ENCODE peak calls at places on chromosomes 5 and 9, in four cellular contexts. O is H1, Q is K562, U is HepG2. Z is an unnamed sample. For H3K4me1, the result is how much of the 10 kb centered on the place peaks cover.

GRCh38 chr5:80186634-80187033 is 69.2 kb downstream of the SERINC5 start:
- DNase-seq in O (no peak), Q (peak), U (no peak), Z (no peak)

GRCh38 chr5:89417990-89418820 is 535.2 kb upstream of the MEF2C start:
- DNase-seq in O (no peak), Q (peak), U (no peak), Z (no peak)

GRCh38 chr9:113588242-113588810 is 124.8 kb downstream of the RGS3 start:
- DNase-seq in O (no peak), Q (no peak), U (no peak), Z (no peak)

GRCh38 chr9:37971691-37972090 is 67.8 kb upstream of the SLC25A51 start:
- DNase-seq in O (no peak), Q (no peak), U (no peak), Z (no peak)

GRCh38 chr5:164370841-164371240 is 865.4 kb downstream of the MAT2B start:
- DNase-seq in O (no peak), Q (no peak), U (no peak), Z (no peak)

GRCh38 chr9:104074876-104075275 is 19.2 kb upstream of the SMC2 start:
- DNase-seq in O (no peak), Q (no peak), U (peak), Z (peak)

GRCh38 chr5:148697821-148698196 is 43.5 kb upstream of the HTR4 start:
- DNase-seq in O (no peak), Q (no peak), U (no peak), Z (no peak)

GRCh38 chr5:144307726-144308125 is 137.1 kb downstream of the KCTD16 start:
- DNase-seq in O (no peak), Q (no peak), U (no peak), Z (no peak)

GRCh38 chr5:1012316-1012841 is 3.8 kb downstream of the NKD2 start:
- DNase-seq in O (no peak), Q (no peak), U (no peak), Z (no peak)

GRCh38 chr9:103991698-103992097 is 102.4 kb upstream of the SMC2 start:
- DNase-seq in O (no peak), Q (no peak), U (no peak), Z (no peak)

GRCh38 chr5:112417931-112418358 is 1.1 kb downstream of the EPB41L4A start:
- DNase-seq in O (no peak), Q (peak), U (no peak), Z (no peak)

GRCh38 chr9:130405657-130406257 is 39.0 kb upstream of the ASS1 start:
- DNase-seq in O (no peak), Q (no peak), U (no peak), Z (no peak)

GRCh38 chr5:149730620-149731331 is 666 bp downstream of the PPARGC1B start:
- DNase-seq in O (no peak), Q (peak), U (no peak), Z (peak)

GRCh38 chr5:80466669-80467485 is 21.0 kb upstream of the FAM151B start:
- DNase-seq in O (no peak), Q (no peak), U (peak), Z (peak)

GRCh38 chr9:78239506-78239905 is 3.6 kb downstream of the CEP78 start:
- DNase-seq in O (no peak), Q (peak), U (peak), Z (peak)

GRCh38 chr5:165616550-165617430 is 2111.4 kb downstream of the MAT2B start:
- DNase-seq in O (no peak), Q (no peak), U (no peak), Z (no peak)

GRCh38 chr5:39523821-39524220 is 99.0 kb upstream of the DAB2 start:
- DNase-seq in O (no peak), Q (no peak), U (no peak), Z (no peak)

DNA sequence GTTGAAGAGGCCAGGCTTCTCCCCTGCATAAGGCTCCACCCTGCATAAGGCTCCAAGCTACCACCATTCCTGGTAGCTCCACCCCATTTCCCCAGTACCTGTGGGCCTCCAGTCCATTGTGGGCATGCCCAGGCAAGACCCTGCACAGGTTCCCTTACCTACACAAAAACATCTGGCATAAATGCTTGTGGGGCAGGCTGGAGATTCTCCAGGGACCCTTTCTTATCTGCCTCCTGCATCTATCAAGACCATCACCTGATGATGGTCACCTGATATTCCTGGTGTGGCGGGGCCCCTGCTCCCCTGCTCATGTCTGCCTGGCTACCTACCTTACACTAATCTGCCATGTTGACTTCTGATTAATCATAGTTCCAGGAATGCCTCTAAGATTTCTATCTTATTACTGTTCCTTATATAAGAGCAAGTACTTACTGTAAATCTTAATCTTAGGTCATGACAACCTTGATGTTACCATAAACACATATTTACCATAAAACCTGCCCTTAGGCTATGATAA is 41.0 kb downstream of the FGD3 start:
- DNase-seq in O (no peak), Q (no peak), U (no peak), Z (no peak)
- TF ChIP-seq RNF2 in O (no peak), Q (no peak), U (no peak), Z (no peak)

GRCh38 chr5:38051711-38052508 is 206.4 kb upstream of the EGFLAM start:
- DNase-seq in O (no peak), Q (no peak), U (no peak), Z (no peak)
- H3K4me1 ChIP-seq in O (under half), Q (under half), U (under half), Z (under half)

DNA sequence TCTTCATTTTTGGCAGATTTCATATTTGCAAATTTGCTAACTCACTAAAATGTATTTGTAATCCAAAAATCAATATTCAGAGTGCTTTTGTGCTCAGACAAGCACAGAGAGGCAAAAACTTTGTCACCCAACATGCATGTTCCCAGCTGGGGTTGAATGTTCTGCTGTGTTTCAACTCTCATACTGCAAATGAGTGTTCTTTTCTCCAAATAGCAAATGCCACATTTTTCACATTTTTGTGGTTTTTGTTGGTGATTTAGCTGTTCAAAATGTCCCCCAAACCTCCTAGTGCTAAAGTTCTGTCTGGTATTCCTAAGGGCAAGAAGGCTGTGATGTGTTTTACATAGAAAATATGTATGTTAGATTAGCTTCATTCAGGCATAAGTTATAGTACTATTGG is 87.3 kb upstream of the PCSK5 start:
- DNase-seq in O (no peak), Q (no peak), U (no peak), Z (no peak)
- TF ChIP-seq RFX5 in O (no peak), Q (no peak), U (no peak), Z (no peak)

GRCh38 chr5:75450069-75450468 is 61.4 kb downstream of the CERT1 start:
- DNase-seq in O (no peak), Q (no peak), U (no peak), Z (no peak)

GRCh38 chr5:75441560-75441959 is 69.9 kb downstream of the CERT1 start:
- DNase-seq in O (no peak), Q (no peak), U (no peak), Z (no peak)

GRCh38 chr5:75446068-75446467 is 65.4 kb downstream of the CERT1 start:
- DNase-seq in O (no peak), Q (no peak), U (no peak), Z (no peak)
- TF ChIP-seq RNF2 in O (no peak), Q (no peak), U (no peak), Z (no peak)

GRCh38 chr5:10628601-10629000 is 64.7 kb downstream of the ANKRD33B start:
- DNase-seq in O (no peak), Q (no peak), U (no peak), Z (no peak)
- H3K4me1 ChIP-seq in O (under half), Q (under half), U (under half), Z (under half)

DNA sequence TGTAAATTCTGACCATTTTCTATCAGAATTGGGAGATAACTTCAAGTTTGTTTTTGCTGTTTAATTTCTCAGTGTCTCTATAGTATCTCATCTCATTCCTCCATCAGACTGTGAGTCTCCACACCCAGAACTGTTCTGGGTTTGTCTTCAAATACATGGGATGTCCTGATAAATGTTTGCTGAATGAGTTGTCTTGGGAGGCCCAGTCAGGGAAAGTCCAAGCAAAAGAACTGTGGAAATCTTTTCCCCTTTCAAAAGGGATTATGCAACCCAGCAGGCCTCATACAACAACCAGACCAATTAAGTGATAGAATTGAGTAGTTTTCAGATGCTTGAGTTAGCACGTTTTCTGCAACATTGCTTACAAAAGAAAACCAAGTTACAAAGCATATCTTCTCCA is 324.4 kb downstream of the BRINP1 start:
- DNase-seq in O (no peak), Q (no peak), U (no peak), Z (no peak)
- TF ChIP-seq RFX5 in O (no peak), Q (no peak), U (no peak), Z (no peak)